ENCODE peak calls at places on chromosomes 2 and 18, in seven cellular contexts. P is Daoy, O is brain pericyte, B is HS-5, Q is left cardiac atrium, X is GM04503, V is hypothalamus. U is an unnamed sample.

GRCh38 chr2:238578256-238578655 is 151.5 kb downstream of the ASB1 start:
- DNase-seq in P (no peak), O (no peak), B (no peak), Q (no peak), X (no peak), V (no peak), U (no peak)

GRCh38 chr18:75074196-75075015 is 134.5 kb downstream of the PTGR3 start:
- DNase-seq in P (no peak), O (no peak), B (no peak), Q (no peak), X (no peak), V (no peak), U (peak)

GRCh38 chr2:64488050-64488974 is 34.4 kb downstream of the LGALSL start:
- DNase-seq in P (peak), O (no peak), B (no peak), Q (peak), X (no peak), V (no peak), U (peak)

GRCh38 chr2:111698743-111699554 is 185.0 kb downstream of the ANAPC1 start:
- DNase-seq in P (peak), O (peak), B (peak), Q (peak), X (peak), V (no peak), U (no peak)

GRCh38 chr2:45850558-45850957 is 199.1 kb downstream of the PRKCE start:
- DNase-seq in P (no peak), O (no peak), B (no peak), Q (no peak), X (no peak), V (no peak), U (no peak)

GRCh38 chr18:30280861-30281470 is 761.6 kb downstream of the DSC3 start:
- DNase-seq in P (peak), O (no peak), B (peak), Q (no peak), X (peak), V (peak), U (no peak)

GRCh38 chr18:49170925-49171509 is 220.3 kb upstream of the SMAD7 start:
- DNase-seq in P (no peak), O (no peak), B (no peak), Q (no peak), X (no peak), V (no peak), U (no peak)

GRCh38 chr2:216018709-216019108 is 5.4 kb upstream of the MREG start:
- DNase-seq in P (no peak), O (no peak), B (no peak), Q (no peak), X (no peak), V (no peak), U (no peak)

GRCh38 chr2:150486539-150487484 is 655 bp downstream of the RND3 start:
- DNase-seq in P (peak), O (no peak), B (no peak), Q (peak), X (no peak), V (no peak), U (peak)

GRCh38 chr2:149441255-149441654 is 110.9 kb downstream of the LYPD6 start:
- DNase-seq in P (no peak), O (no peak), B (no peak), Q (no peak), X (no peak), V (no peak), U (no peak)

GRCh38 chr2:95314964-95315611 is 17.9 kb downstream of the KCNIP3 start:
- DNase-seq in P (peak), O (no peak), B (no peak), Q (no peak), X (no peak), V (peak), U (peak)

GRCh38 chr2:99881901-99882591 is 260.3 kb downstream of the AFF3 start:
- DNase-seq in P (peak), O (no peak), B (peak), Q (no peak), X (peak), V (no peak), U (no peak)

GRCh38 chr2:189076572-189076971 is 102.4 kb downstream of the COL3A1 start:
- DNase-seq in P (peak), O (peak), B (no peak), Q (peak), X (no peak), V (no peak), U (no peak)

GRCh38 chr2:30769891-30770462 is 37.3 kb downstream of the CAPN13 start:
- DNase-seq in P (no peak), O (no peak), B (no peak), Q (no peak), X (no peak), V (no peak), U (no peak)

GRCh38 chr2:240205348-240205747 is 64.9 kb upstream of the OTOS start:
- DNase-seq in P (peak), O (no peak), B (peak), Q (no peak), X (no peak), V (no peak), U (no peak)